ENCODE peak calls at places on chromosomes 16 and 17, in ten cellular contexts. One of them, this sample, is unnamed. For H3K27me3, the result is how much of the 10 kb centered on the place peaks cover.

GRCh38 chr16:27326738-27327585 is 13.2 kb downstream of the IL4R start:
- DNase-seq in right lobe of liver: peak
- DNase-seq in lower lobe of right lung: peak
- DNase-seq in cardiac muscle cell: peak
- DNase-seq in fibroblast of lung: peak
- DNase-seq in H9: peak
- DNase-seq in brain microvascular endothelial cell: peak
- DNase-seq in heart right ventricle: peak
- DNase-seq in heart left ventricle: peak
- DNase-seq in lung: peak
- DNase-seq in this sample: peak

GRCh38 chr17:34386925-34387550 is 24.0 kb upstream of the CCL1 start:
- DNase-seq in heart left ventricle: no peak
- DNase-seq in brain microvascular endothelial cell: no peak
- DNase-seq in cardiac muscle cell: peak
- DNase-seq in right lobe of liver: no peak
- DNase-seq in H9: peak
- DNase-seq in fibroblast of lung: peak
- DNase-seq in heart right ventricle: no peak
- DNase-seq in lung: no peak
- DNase-seq in lower lobe of right lung: no peak
- DNase-seq in this sample: no peak

GRCh38 chr16:80932725-80933124 is 74.0 kb downstream of the CMC2 start:
- DNase-seq in cardiac muscle cell: peak
- DNase-seq in brain microvascular endothelial cell: peak
- DNase-seq in fibroblast of lung: peak
- DNase-seq in heart right ventricle: peak
- DNase-seq in lung: peak
- DNase-seq in right lobe of liver: peak
- DNase-seq in lower lobe of right lung: peak
- DNase-seq in H9: no peak
- DNase-seq in heart left ventricle: peak
- DNase-seq in this sample: no peak

GRCh38 chr16:49854227-49855203 is 1.4 kb downstream of the ZNF423 start:
- DNase-seq in heart right ventricle: no peak
- DNase-seq in cardiac muscle cell: no peak
- DNase-seq in lower lobe of right lung: no peak
- DNase-seq in fibroblast of lung: peak
- DNase-seq in H9: no peak
- DNase-seq in heart left ventricle: no peak
- DNase-seq in right lobe of liver: no peak
- DNase-seq in lung: no peak
- DNase-seq in brain microvascular endothelial cell: no peak
- DNase-seq in this sample: no peak

GRCh38 chr16:82044585-82044911 is 9.5 kb downstream of the HSD17B2 start:
- DNase-seq in lower lobe of right lung: no peak
- DNase-seq in fibroblast of lung: peak
- DNase-seq in right lobe of liver: no peak
- DNase-seq in brain microvascular endothelial cell: no peak
- DNase-seq in cardiac muscle cell: no peak
- DNase-seq in heart left ventricle: no peak
- DNase-seq in lung: no peak
- DNase-seq in H9: no peak
- DNase-seq in heart right ventricle: no peak
- DNase-seq in this sample: no peak

GRCh38 chr17:2266045-2266864 is 37.3 kb downstream of the SMG6 start:
- DNase-seq in right lobe of liver: no peak
- DNase-seq in H9: no peak
- DNase-seq in lower lobe of right lung: no peak
- DNase-seq in cardiac muscle cell: no peak
- DNase-seq in lung: peak
- DNase-seq in brain microvascular endothelial cell: no peak
- DNase-seq in heart right ventricle: peak
- DNase-seq in fibroblast of lung: no peak
- DNase-seq in heart left ventricle: no peak
- DNase-seq in this sample: no peak

GRCh38 chr16:24070851-24071250 is 185.3 kb upstream of the CACNG3 start:
- DNase-seq in heart left ventricle: no peak
- DNase-seq in heart right ventricle: peak
- DNase-seq in fibroblast of lung: peak
- DNase-seq in H9: peak
- DNase-seq in cardiac muscle cell: peak
- DNase-seq in brain microvascular endothelial cell: peak
- DNase-seq in right lobe of liver: no peak
- DNase-seq in lung: no peak
- DNase-seq in lower lobe of right lung: no peak
- DNase-seq in this sample: no peak

GRCh38 chr17:38730526-38731379 is 612 bp downstream of the CISD3 start:
- DNase-seq in fibroblast of lung: peak
- DNase-seq in heart left ventricle: peak
- DNase-seq in brain microvascular endothelial cell: no peak
- DNase-seq in H9: peak
- DNase-seq in heart right ventricle: peak
- DNase-seq in lower lobe of right lung: peak
- DNase-seq in right lobe of liver: peak
- DNase-seq in lung: peak
- DNase-seq in cardiac muscle cell: peak
- DNase-seq in this sample: no peak

GRCh38 chr17:8057691-8058114 is 18.8 kb downstream of the ALOX15B start:
- DNase-seq in right lobe of liver: no peak
- DNase-seq in fibroblast of lung: peak
- DNase-seq in brain microvascular endothelial cell: peak
- DNase-seq in H9: peak
- DNase-seq in lung: no peak
- DNase-seq in lower lobe of right lung: peak
- DNase-seq in heart right ventricle: no peak
- DNase-seq in heart left ventricle: no peak
- DNase-seq in cardiac muscle cell: peak
- DNase-seq in this sample: peak

GRCh38 chr17:40303706-40304450 is 5.1 kb upstream of the RARA start:
- DNase-seq in cardiac muscle cell: peak
- DNase-seq in right lobe of liver: no peak
- DNase-seq in H9: no peak
- DNase-seq in lung: no peak
- DNase-seq in brain microvascular endothelial cell: no peak
- DNase-seq in lower lobe of right lung: no peak
- DNase-seq in fibroblast of lung: peak
- DNase-seq in heart right ventricle: no peak
- DNase-seq in heart left ventricle: no peak
- DNase-seq in this sample: no peak

DNA sequence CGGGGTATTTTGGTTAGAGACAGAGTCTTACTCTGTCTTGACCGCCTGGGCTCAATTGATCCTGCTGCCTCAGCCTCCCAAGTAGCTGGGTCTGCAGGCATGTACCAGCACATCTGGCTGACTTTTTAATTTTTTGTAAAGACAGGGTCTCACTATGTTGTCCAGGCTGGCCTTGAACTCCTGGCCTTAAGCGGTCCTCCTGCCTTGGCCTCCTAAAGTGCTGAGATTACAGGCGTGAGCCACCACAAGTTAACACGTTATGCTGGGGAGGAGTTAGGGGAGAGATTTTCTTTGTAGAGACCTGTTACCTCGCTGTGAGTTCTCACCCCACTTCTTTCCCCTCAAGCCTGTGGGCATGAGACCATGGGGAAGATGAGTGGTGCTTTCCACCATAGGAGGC is 1.8 kb upstream of the CES4A start:
- DNase-seq in lung: no peak
- DNase-seq in right lobe of liver: no peak
- DNase-seq in brain microvascular endothelial cell: no peak
- DNase-seq in heart left ventricle: no peak
- DNase-seq in fibroblast of lung: no peak
- DNase-seq in cardiac muscle cell: no peak
- DNase-seq in heart right ventricle: no peak
- DNase-seq in lower lobe of right lung: no peak
- DNase-seq in H9: no peak
- DNase-seq in this sample: no peak
- H3K27me3 ChIP-seq in lung: under half
- H3K27me3 ChIP-seq in right lobe of liver: under half
- H3K27me3 ChIP-seq in brain microvascular endothelial cell: under half
- H3K27me3 ChIP-seq in heart left ventricle: under half
- H3K27me3 ChIP-seq in fibroblast of lung: under half
- H3K27me3 ChIP-seq in cardiac muscle cell: under half
- H3K27me3 ChIP-seq in heart right ventricle: under half
- H3K27me3 ChIP-seq in lower lobe of right lung: under half
- H3K27me3 ChIP-seq in H9: under half
- H3K27me3 ChIP-seq in this sample: under half

DNA sequence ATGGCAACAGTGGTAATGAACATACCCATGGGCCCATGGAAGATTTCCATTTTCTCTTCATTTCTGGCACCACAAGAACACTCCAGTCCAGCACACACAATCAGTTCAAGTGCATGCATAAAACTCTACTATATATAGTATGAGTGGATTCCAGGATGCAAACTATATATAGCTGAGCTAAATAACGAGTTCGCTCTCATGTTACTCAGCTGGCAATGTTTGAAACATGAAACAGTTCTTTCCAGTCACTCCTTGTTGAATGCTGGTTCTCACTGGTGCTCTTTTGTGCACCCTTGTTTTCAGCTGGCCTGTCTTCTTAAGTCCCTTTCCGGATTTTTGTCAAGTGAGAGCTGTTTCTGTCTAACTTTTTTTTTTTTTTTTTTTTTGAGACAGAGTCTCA is 75.2 kb upstream of the DHX40 start:
- DNase-seq in right lobe of liver: no peak
- DNase-seq in heart right ventricle: no peak
- DNase-seq in fibroblast of lung: no peak
- DNase-seq in cardiac muscle cell: no peak
- DNase-seq in brain microvascular endothelial cell: no peak
- DNase-seq in H9: no peak
- DNase-seq in lower lobe of right lung: no peak
- DNase-seq in heart left ventricle: no peak
- DNase-seq in lung: no peak
- DNase-seq in this sample: no peak
- H3K27me3 ChIP-seq in right lobe of liver: under half
- H3K27me3 ChIP-seq in heart right ventricle: under half
- H3K27me3 ChIP-seq in fibroblast of lung: under half
- H3K27me3 ChIP-seq in cardiac muscle cell: under half
- H3K27me3 ChIP-seq in brain microvascular endothelial cell: under half
- H3K27me3 ChIP-seq in H9: under half
- H3K27me3 ChIP-seq in lower lobe of right lung: under half
- H3K27me3 ChIP-seq in heart left ventricle: under half
- H3K27me3 ChIP-seq in lung: under half
- H3K27me3 ChIP-seq in this sample: under half

GRCh38 chr16:1119766-1120611 is 23.9 kb upstream of the C1QTNF8 start:
- DNase-seq in lower lobe of right lung: no peak
- DNase-seq in fibroblast of lung: no peak
- DNase-seq in heart right ventricle: no peak
- DNase-seq in heart left ventricle: no peak
- DNase-seq in cardiac muscle cell: no peak
- DNase-seq in right lobe of liver: no peak
- DNase-seq in brain microvascular endothelial cell: no peak
- DNase-seq in H9: no peak
- DNase-seq in lung: no peak
- DNase-seq in this sample: no peak

GRCh38 chr16:1117926-1118325 is 21.9 kb upstream of the C1QTNF8 start:
- DNase-seq in heart left ventricle: no peak
- DNase-seq in fibroblast of lung: no peak
- DNase-seq in brain microvascular endothelial cell: no peak
- DNase-seq in right lobe of liver: no peak
- DNase-seq in lower lobe of right lung: no peak
- DNase-seq in lung: no peak
- DNase-seq in cardiac muscle cell: no peak
- DNase-seq in heart right ventricle: no peak
- DNase-seq in H9: no peak
- DNase-seq in this sample: no peak

GRCh38 chr16:1119129-1119528 is 23.1 kb upstream of the C1QTNF8 start:
- DNase-seq in lung: no peak
- DNase-seq in right lobe of liver: no peak
- DNase-seq in brain microvascular endothelial cell: no peak
- DNase-seq in heart left ventricle: no peak
- DNase-seq in H9: no peak
- DNase-seq in cardiac muscle cell: no peak
- DNase-seq in fibroblast of lung: no peak
- DNase-seq in lower lobe of right lung: no peak
- DNase-seq in heart right ventricle: no peak
- DNase-seq in this sample: no peak

GRCh38 chr16:1116693-1117077 is 20.6 kb upstream of the C1QTNF8 start:
- DNase-seq in lower lobe of right lung: no peak
- DNase-seq in fibroblast of lung: no peak
- DNase-seq in cardiac muscle cell: no peak
- DNase-seq in lung: no peak
- DNase-seq in brain microvascular endothelial cell: no peak
- DNase-seq in heart right ventricle: no peak
- DNase-seq in heart left ventricle: no peak
- DNase-seq in H9: no peak
- DNase-seq in right lobe of liver: no peak
- DNase-seq in this sample: no peak

DNA sequence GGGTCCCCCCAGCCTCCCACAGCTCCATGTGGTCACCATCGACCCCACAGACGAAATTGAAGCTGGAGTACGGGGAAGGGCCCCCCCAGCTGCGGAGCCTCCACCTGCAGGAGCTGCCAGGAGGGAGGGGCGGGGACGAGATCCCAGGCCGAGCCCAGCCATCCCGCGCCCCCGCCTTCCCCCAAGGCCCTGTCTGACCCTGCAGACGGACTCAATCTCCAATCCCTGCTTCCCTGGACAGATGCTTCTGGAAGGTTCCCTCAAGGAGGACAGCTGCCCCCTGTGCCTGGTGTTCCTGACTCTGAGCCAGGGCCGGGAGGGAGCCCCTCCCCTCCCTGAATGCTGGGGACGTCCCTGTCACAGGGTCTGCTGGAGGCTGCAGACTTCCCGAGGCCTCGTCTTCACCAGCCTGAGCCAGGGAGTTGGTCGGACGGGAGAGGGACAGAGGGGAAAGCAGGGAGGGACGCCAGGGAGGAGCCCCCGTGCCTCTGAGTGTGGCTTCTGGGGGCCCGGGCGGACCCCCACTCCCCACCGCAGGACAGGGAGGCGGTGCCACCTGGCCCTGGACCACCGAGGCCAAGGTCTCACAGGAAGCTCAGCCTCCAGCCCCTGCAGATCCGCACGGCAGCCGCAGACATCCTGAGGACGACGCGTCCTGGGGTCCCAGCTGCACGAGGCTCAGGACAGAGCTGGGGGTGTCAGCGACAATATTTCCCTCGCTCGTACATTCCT is 21.3 kb upstream of the C1QTNF8 start:
- DNase-seq in cardiac muscle cell: no peak
- DNase-seq in fibroblast of lung: no peak
- DNase-seq in heart right ventricle: no peak
- DNase-seq in brain microvascular endothelial cell: no peak
- DNase-seq in lower lobe of right lung: no peak
- DNase-seq in right lobe of liver: no peak
- DNase-seq in H9: no peak
- DNase-seq in lung: no peak
- DNase-seq in heart left ventricle: no peak
- DNase-seq in this sample: no peak
- H3K27me3 ChIP-seq in cardiac muscle cell: under half
- H3K27me3 ChIP-seq in fibroblast of lung: under half
- H3K27me3 ChIP-seq in heart right ventricle: under half
- H3K27me3 ChIP-seq in brain microvascular endothelial cell: under half
- H3K27me3 ChIP-seq in lower lobe of right lung: half or more
- H3K27me3 ChIP-seq in right lobe of liver: under half
- H3K27me3 ChIP-seq in H9: under half
- H3K27me3 ChIP-seq in lung: under half
- H3K27me3 ChIP-seq in heart left ventricle: under half
- H3K27me3 ChIP-seq in this sample: under half

DNA sequence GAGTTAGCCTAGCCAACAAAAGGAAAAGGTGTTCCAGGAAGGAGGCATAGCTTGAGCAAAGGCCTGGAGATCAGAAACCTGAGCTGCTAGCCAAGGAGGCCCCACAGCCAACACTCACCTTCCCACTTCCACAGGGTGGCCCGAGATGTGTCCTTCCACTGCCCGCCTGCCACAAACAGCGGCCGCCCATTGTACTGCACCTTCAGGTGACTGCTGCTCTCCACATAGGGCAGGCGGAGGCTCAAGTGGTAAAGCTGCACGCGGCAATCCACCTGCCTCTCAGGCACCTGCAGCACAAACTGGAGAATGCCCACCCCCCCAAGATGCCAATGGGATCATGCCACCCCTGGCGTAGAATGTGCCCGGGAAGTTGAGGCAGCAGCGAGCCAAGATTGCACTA is 111.5 kb downstream of the RMI2 start:
- DNase-seq in cardiac muscle cell: no peak
- DNase-seq in lung: no peak
- DNase-seq in heart left ventricle: no peak
- DNase-seq in heart right ventricle: no peak
- DNase-seq in brain microvascular endothelial cell: no peak
- DNase-seq in H9: no peak
- DNase-seq in lower lobe of right lung: no peak
- DNase-seq in fibroblast of lung: no peak
- DNase-seq in right lobe of liver: no peak
- DNase-seq in this sample: no peak
- H3K27me3 ChIP-seq in cardiac muscle cell: under half
- H3K27me3 ChIP-seq in lung: under half
- H3K27me3 ChIP-seq in heart left ventricle: under half
- H3K27me3 ChIP-seq in heart right ventricle: under half
- H3K27me3 ChIP-seq in brain microvascular endothelial cell: under half
- H3K27me3 ChIP-seq in H9: under half
- H3K27me3 ChIP-seq in lower lobe of right lung: under half
- H3K27me3 ChIP-seq in fibroblast of lung: under half
- H3K27me3 ChIP-seq in right lobe of liver: under half
- H3K27me3 ChIP-seq in this sample: under half

This sample was measured in keratinocyte.